ENCODE peak calls at places on chromosomes 16 and 17, in seven cellular contexts. O is H9, S is H1, N is mesendoderm, P is neuronal stem cell, B is mesenchymal stem cell, G is trophoblast cell. E is an unnamed sample.

GRCh38 chr17:67359960-67360817 is 6.2 kb downstream of the PSMD12 start:
- DNase-seq in O (no peak), S (no peak), N (peak; percentile 76), P (no peak), B (peak; percentile 18), G (no peak), E (peak; percentile 45)

GRCh38 chr16:11016993-11017392 is 72.6 kb downstream of the CLEC16A start:
- DNase-seq in O (no peak), S (no peak), N (no peak), P (no peak), B (peak; percentile 76), G (no peak), E (peak; percentile 58)

GRCh38 chr17:66702106-66702936 is 132.6 kb upstream of the CACNG5 start:
- DNase-seq in O (no peak), S (no peak), N (no peak), P (no peak), B (peak; percentile 45), G (no peak), E (peak; percentile 73)

GRCh38 chr17:57408064-57408811 is 151.9 kb downstream of the MSI2 start:
- DNase-seq in O (peak; percentile 71), S (no peak), N (peak; percentile 83), P (no peak), B (peak; percentile 12), G (no peak), E (no peak)

GRCh38 chr17:59485018-59485417 is 80.4 kb upstream of the DHX40 start:
- DNase-seq in O (no peak), S (no peak), N (no peak), P (no peak), B (no peak), G (no peak), E (no peak)

GRCh38 chr17:35127751-35128514 is 6.5 kb downstream of the FNDC8 start:
- DNase-seq in O (no peak), S (no peak), N (no peak), P (no peak), B (no peak), G (no peak), E (peak; percentile 94)

GRCh38 chr16:9965079-9965478 is 217.1 kb downstream of the GRIN2A start:
- DNase-seq in O (no peak), S (no peak), N (no peak), P (no peak), B (no peak), G (no peak), E (no peak)

GRCh38 chr16:10242916-10243315 is 60.7 kb upstream of the GRIN2A start:
- DNase-seq in O (no peak), S (no peak), N (no peak), P (no peak), B (no peak), G (no peak), E (no peak)

GRCh38 chr17:21678451-21679081 is 13.8 kb upstream of the KCNJ18 start:
- DNase-seq in O (no peak), S (no peak), N (no peak), P (no peak), B (no peak), G (peak; percentile 19), E (no peak)

GRCh38 chr17:45584092-45585036 is 93.8 kb upstream of the PLEKHM1 start:
- DNase-seq in O (peak; percentile 81), S (peak; percentile 88), N (peak; percentile 88), P (peak; percentile 68), B (peak; percentile 71), G (peak; percentile 29), E (peak; percentile 36)

GRCh38 chr17:2089021-2089422 is 34.1 kb downstream of the HIC1 start:
- DNase-seq in O (no peak), S (no peak), N (no peak), P (no peak), B (peak; percentile 88), G (no peak), E (peak; percentile 73)

GRCh38 chr17:9472541-9472940 is 103.1 kb downstream of the STX8 start:
- DNase-seq in O (no peak), S (no peak), N (no peak), P (no peak), B (peak; percentile 78), G (peak; percentile 44), E (peak; percentile 55)

GRCh38 chr16:21598676-21599157 is 660 bp upstream of the METTL9 start:
- DNase-seq in O (no peak), S (no peak), N (peak; percentile 23), P (no peak), B (no peak), G (no peak), E (no peak)

GRCh38 chr16:21599994-21600773 is 807 bp downstream of the METTL9 start:
- DNase-seq in O (peak; percentile 33), S (no peak), N (peak; percentile 28), P (no peak), B (peak; percentile 53), G (peak; percentile 55), E (peak; percentile 46)

GRCh38 chr16:21602785-21603184 is 3.4 kb downstream of the METTL9 start:
- DNase-seq in O (no peak), S (no peak), N (no peak), P (no peak), B (no peak), G (no peak), E (no peak)

GRCh38 chr16:21597571-21598030 is 1.8 kb upstream of the METTL9 start:
- DNase-seq in O (no peak), S (no peak), N (no peak), P (no peak), B (no peak), G (no peak), E (no peak)

DNA sequence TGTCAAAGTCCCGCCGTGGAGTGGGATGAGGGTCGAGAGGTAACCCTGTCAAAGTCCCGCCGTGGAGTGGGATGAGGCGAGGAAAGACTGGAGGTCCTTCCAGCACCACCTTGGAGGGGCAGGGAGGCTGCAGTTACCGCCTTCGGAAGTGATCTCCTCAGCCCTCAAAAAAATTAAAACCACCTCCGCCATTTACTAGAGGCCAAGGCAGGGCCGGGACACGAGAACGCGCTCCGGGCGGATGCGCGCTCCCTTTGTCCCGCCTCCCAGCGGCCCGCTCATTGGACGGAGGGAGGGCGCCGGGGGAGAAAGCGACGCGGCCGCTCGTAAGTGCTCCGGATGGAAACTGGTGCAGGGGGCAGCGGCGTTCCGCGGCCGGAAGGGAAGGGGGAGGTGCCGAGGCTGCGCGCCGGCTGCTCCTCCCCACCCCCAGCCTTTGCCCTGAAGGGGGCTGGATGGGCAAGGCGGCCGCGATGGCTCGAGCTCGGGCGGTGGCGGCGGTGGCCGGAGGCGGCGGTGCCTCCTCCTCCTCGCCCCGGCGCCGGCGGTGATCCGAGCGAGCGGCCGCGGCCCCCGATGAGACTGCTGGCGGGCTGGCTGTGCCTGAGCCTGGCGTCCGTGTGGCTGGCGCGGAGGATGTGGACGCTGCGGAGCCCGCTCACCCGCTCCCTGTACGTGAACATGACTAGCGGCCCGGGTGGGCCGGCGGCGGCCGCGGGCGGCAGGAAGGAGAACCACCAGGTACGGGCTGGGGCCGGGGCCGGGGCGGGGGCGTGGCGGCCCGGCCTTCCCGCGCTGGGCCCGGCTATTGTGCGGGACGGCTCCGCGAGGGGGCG is at the start of gene METTL9:
- DNase-seq in O (peak; percentile 94), S (peak; percentile 94), N (peak; percentile 97), P (peak; percentile 91), B (peak; percentile 95), G (peak; percentile 92), E (peak; percentile 93)
- H4K8ac ChIP-seq in O (no peak within 1 kb of the TSS), S (peak within 1 kb of the TSS; percentile 99), N (peak within 1 kb of the TSS; percentile 95), P (no peak within 1 kb of the TSS), B (peak within 1 kb of the TSS; percentile 98), G (peak within 1 kb of the TSS; percentile 98), E (peak within 1 kb of the TSS; percentile 98)

GRCh38 chr16:50604610-50605009 is 56.4 kb downstream of the NKD1 start:
- DNase-seq in O (no peak), S (no peak), N (no peak), P (no peak), B (no peak), G (no peak), E (no peak)

GRCh38 chr16:50606431-50607050 is 58.3 kb downstream of the NKD1 start:
- DNase-seq in O (no peak), S (no peak), N (no peak), P (no peak), B (no peak), G (no peak), E (no peak)

GRCh38 chr16:50607447-50607846 is 59.3 kb downstream of the NKD1 start:
- DNase-seq in O (no peak), S (no peak), N (no peak), P (no peak), B (no peak), G (no peak), E (no peak)

GRCh38 chr16:50607051-50607431 is 58.8 kb downstream of the NKD1 start:
- DNase-seq in O (no peak), S (no peak), N (no peak), P (no peak), B (no peak), G (no peak), E (no peak)

DNA sequence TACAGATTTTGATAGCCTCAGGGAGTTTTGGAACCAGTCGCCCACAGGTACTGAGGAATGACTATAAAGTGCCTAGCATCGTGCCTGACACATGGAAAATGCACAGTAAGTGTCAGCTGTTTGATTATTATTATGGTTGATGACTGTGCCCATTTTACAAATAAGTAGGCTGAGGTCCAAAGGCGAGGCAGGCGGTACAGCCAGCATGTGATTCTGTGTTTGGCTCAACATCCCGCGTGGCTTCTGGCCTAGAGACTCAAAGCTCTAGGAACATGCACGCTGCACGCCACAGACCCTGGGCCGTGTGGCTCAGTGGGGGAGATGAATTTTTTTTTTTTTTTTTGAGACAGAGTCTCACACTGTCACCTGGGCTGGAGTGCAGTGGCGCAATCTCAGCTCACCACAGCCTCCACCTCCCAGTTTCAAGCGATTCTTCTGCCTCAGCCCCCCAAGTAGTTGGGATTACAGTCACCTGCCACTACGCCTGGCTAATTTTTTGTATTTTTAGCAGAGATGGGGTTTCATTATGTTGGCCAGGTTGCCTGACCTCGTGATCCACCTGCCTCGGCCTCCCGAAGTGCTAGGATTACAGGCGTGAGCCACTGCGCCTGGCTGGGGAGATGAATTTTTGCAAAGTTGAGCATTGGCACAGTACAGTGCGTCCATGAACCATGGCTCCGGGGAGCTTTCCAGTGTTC is 57.7 kb downstream of the NKD1 start:
- DNase-seq in O (no peak), S (no peak), N (no peak), P (no peak), B (no peak), G (no peak), E (no peak)
- H4K8ac ChIP-seq in O (no peak overlapping the region), S (no peak overlapping the region), N (no peak overlapping the region), P (no peak overlapping the region), B (no peak overlapping the region), G (no peak overlapping the region), E (no peak overlapping the region)

GRCh38 chr17:42522263-42522790 is 13.7 kb upstream of the NAGLU start:
- DNase-seq in O (peak; percentile 23), S (no peak), N (no peak), P (no peak), B (no peak), G (no peak), E (no peak)
- H4K8ac ChIP-seq in O (no peak overlapping the region), S (no peak overlapping the region), N (no peak overlapping the region), P (no peak overlapping the region), B (peak overlapping the region; percentile 27), G (no peak overlapping the region), E (peak overlapping the region; percentile 100)

GRCh38 chr16:2078096-2078495 is 30.3 kb downstream of the TSC2 start:
- DNase-seq in O (no peak), S (no peak), N (no peak), P (no peak), B (no peak), G (no peak), E (no peak)
- H4K8ac ChIP-seq in O (no peak overlapping the region), S (no peak overlapping the region), N (no peak overlapping the region), P (no peak overlapping the region), B (no peak overlapping the region), G (no peak overlapping the region), E (no peak overlapping the region)